ENCODE peak calls at places on chromosome 11, in six cellular contexts. One of them, this sample, is unnamed. For H3K9me2, the result is how much of the 10 kb centered on the place peaks cover.

GRCh38 chr11:76665172-76665571 is 5.4 kb downstream of the LRRC32 start:
- DNase-seq in PC-9: no peak
- DNase-seq in GM23338: no peak
- DNase-seq in MM.1S: no peak
- DNase-seq in PC-3: no peak
- DNase-seq in Karpas-422: no peak
- DNase-seq in this sample: no peak

GRCh38 chr11:70204466-70204799 is 1.3 kb downstream of the FADD start:
- DNase-seq in PC-9: no peak
- DNase-seq in GM23338: no peak
- DNase-seq in MM.1S: no peak
- DNase-seq in PC-3: no peak
- DNase-seq in Karpas-422: no peak
- DNase-seq in this sample: no peak

GRCh38 chr11:18408558-18409242 is 3.4 kb upstream of the LDHC start:
- DNase-seq in PC-9: no peak
- DNase-seq in GM23338: no peak
- DNase-seq in MM.1S: no peak
- DNase-seq in PC-3: peak
- DNase-seq in Karpas-422: peak
- DNase-seq in this sample: peak

GRCh38 chr11:86116996-86117705 is 48.3 kb upstream of the PICALM start:
- DNase-seq in PC-9: no peak
- DNase-seq in GM23338: no peak
- DNase-seq in MM.1S: no peak
- DNase-seq in PC-3: peak
- DNase-seq in Karpas-422: no peak
- DNase-seq in this sample: peak

GRCh38 chr11:34604216-34604615 is 16.7 kb upstream of the EHF start:
- DNase-seq in PC-9: no peak
- DNase-seq in GM23338: no peak
- DNase-seq in MM.1S: no peak
- DNase-seq in PC-3: peak
- DNase-seq in Karpas-422: no peak
- DNase-seq in this sample: no peak

GRCh38 chr11:57461841-57462489 is 1.6 kb downstream of the RTN4RL2 start:
- DNase-seq in PC-9: no peak
- DNase-seq in GM23338: no peak
- DNase-seq in MM.1S: no peak
- DNase-seq in PC-3: no peak
- DNase-seq in Karpas-422: no peak
- DNase-seq in this sample: no peak

GRCh38 chr11:115333106-115333505 is 171.1 kb downstream of the CADM1 start:
- DNase-seq in PC-9: no peak
- DNase-seq in GM23338: peak
- DNase-seq in MM.1S: no peak
- DNase-seq in PC-3: no peak
- DNase-seq in Karpas-422: no peak
- DNase-seq in this sample: peak

GRCh38 chr11:3002346-3002745 is 10.2 kb upstream of the NAP1L4 start:
- DNase-seq in PC-9: no peak
- DNase-seq in GM23338: no peak
- DNase-seq in MM.1S: no peak
- DNase-seq in PC-3: no peak
- DNase-seq in Karpas-422: no peak
- DNase-seq in this sample: no peak

GRCh38 chr11:112590778-112591177 is 330.1 kb upstream of the PLET1 start:
- DNase-seq in PC-9: no peak
- DNase-seq in GM23338: peak
- DNase-seq in MM.1S: no peak
- DNase-seq in PC-3: no peak
- DNase-seq in Karpas-422: no peak
- DNase-seq in this sample: peak

GRCh38 chr11:101428918-101429317 is 154.9 kb downstream of the TRPC6 start:
- DNase-seq in PC-9: no peak
- DNase-seq in GM23338: peak
- DNase-seq in MM.1S: peak
- DNase-seq in PC-3: peak
- DNase-seq in Karpas-422: peak
- DNase-seq in this sample: peak

GRCh38 chr11:123093686-123094085 is 31.8 kb upstream of the HSPA8 start:
- DNase-seq in PC-9: no peak
- DNase-seq in GM23338: no peak
- DNase-seq in MM.1S: no peak
- DNase-seq in PC-3: no peak
- DNase-seq in Karpas-422: no peak
- DNase-seq in this sample: no peak

GRCh38 chr11:127644366-127644765 is 643.8 kb upstream of the KIRREL3 start:
- DNase-seq in PC-9: no peak
- DNase-seq in GM23338: no peak
- DNase-seq in MM.1S: no peak
- DNase-seq in PC-3: no peak
- DNase-seq in Karpas-422: no peak
- DNase-seq in this sample: no peak

GRCh38 chr11:127640822-127641485 is 640.4 kb upstream of the KIRREL3 start:
- DNase-seq in PC-9: no peak
- DNase-seq in GM23338: no peak
- DNase-seq in MM.1S: peak
- DNase-seq in PC-3: peak
- DNase-seq in Karpas-422: no peak
- DNase-seq in this sample: no peak

GRCh38 chr11:127643659-127644058 is 643.1 kb upstream of the KIRREL3 start:
- DNase-seq in PC-9: no peak
- DNase-seq in GM23338: no peak
- DNase-seq in MM.1S: no peak
- DNase-seq in PC-3: no peak
- DNase-seq in Karpas-422: no peak
- DNase-seq in this sample: no peak

DNA sequence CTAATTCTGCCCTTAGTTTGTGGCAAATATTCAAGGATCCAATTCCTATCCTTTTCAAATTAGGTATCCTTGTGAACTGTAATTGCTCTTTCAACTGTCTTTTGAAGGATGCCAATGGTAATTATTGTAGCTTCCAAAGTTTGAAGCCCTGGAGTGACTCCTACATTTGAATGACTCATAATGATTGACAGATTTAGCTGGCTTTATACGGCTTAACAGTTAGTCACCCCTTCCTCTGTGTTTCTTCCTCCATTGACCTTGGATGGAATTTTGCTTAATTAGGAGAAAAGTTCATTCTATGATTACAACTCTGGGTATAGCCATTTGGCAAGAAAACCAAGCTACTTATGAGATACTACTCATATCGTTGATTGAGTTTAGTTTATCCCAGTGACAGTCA is 639.3 kb upstream of the KIRREL3 start:
- DNase-seq in PC-9: no peak
- DNase-seq in GM23338: no peak
- DNase-seq in MM.1S: no peak
- DNase-seq in PC-3: peak
- DNase-seq in Karpas-422: no peak
- DNase-seq in this sample: no peak
- H3K9me2 ChIP-seq in PC-9: under half
- H3K9me2 ChIP-seq in GM23338: under half
- H3K9me2 ChIP-seq in MM.1S: under half
- H3K9me2 ChIP-seq in PC-3: under half
- H3K9me2 ChIP-seq in Karpas-422: under half
- H3K9me2 ChIP-seq in this sample: under half

GRCh38 chr11:134667175-134667500 is 255.1 kb upstream of the B3GAT1 start:
- DNase-seq in PC-9: no peak
- DNase-seq in GM23338: no peak
- DNase-seq in MM.1S: no peak
- DNase-seq in PC-3: no peak
- DNase-seq in Karpas-422: no peak
- DNase-seq in this sample: no peak
- H3K9me2 ChIP-seq in PC-9: under half
- H3K9me2 ChIP-seq in GM23338: under half
- H3K9me2 ChIP-seq in MM.1S: under half
- H3K9me2 ChIP-seq in PC-3: under half
- H3K9me2 ChIP-seq in Karpas-422: under half
- H3K9me2 ChIP-seq in this sample: under half

DNA sequence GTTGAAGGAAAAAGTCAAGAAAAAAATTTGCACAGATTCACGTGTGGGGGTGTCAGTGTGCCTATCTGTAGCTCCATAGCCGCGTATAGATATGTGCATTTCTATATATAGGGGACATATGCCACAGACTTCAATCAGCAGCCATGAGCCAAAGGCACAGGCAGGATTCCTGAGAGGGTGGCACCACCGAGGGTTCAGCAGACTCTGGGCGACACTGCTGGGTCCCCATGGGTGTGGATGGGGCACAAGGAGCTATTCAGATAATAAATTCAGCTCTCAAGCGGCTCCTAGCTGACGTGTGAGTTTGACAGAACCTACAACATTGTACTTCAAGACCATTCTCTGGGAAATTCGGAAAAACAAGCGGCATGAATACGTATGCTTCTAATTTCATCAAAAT is 131.3 kb upstream of the OPCML start:
- DNase-seq in PC-9: no peak
- DNase-seq in GM23338: no peak
- DNase-seq in MM.1S: no peak
- DNase-seq in PC-3: no peak
- DNase-seq in Karpas-422: no peak
- DNase-seq in this sample: no peak
- H3K9me2 ChIP-seq in PC-9: under half
- H3K9me2 ChIP-seq in GM23338: under half
- H3K9me2 ChIP-seq in MM.1S: under half
- H3K9me2 ChIP-seq in PC-3: under half
- H3K9me2 ChIP-seq in Karpas-422: under half
- H3K9me2 ChIP-seq in this sample: under half

GRCh38 chr11:68513930-68514487 is 53.5 kb downstream of the PPP6R3 start:
- DNase-seq in PC-9: no peak
- DNase-seq in GM23338: no peak
- DNase-seq in MM.1S: no peak
- DNase-seq in PC-3: no peak
- DNase-seq in Karpas-422: no peak
- DNase-seq in this sample: no peak

GRCh38 chr11:68521962-68522626 is 61.5 kb downstream of the PPP6R3 start:
- DNase-seq in PC-9: no peak
- DNase-seq in GM23338: no peak
- DNase-seq in MM.1S: no peak
- DNase-seq in PC-3: no peak
- DNase-seq in Karpas-422: no peak
- DNase-seq in this sample: no peak

GRCh38 chr11:68518191-68518590 is 57.6 kb downstream of the PPP6R3 start:
- DNase-seq in PC-9: no peak
- DNase-seq in GM23338: no peak
- DNase-seq in MM.1S: no peak
- DNase-seq in PC-3: no peak
- DNase-seq in Karpas-422: no peak
- DNase-seq in this sample: no peak

GRCh38 chr11:68517121-68517741 is 56.7 kb downstream of the PPP6R3 start:
- DNase-seq in PC-9: no peak
- DNase-seq in GM23338: no peak
- DNase-seq in MM.1S: no peak
- DNase-seq in PC-3: no peak
- DNase-seq in Karpas-422: no peak
- DNase-seq in this sample: no peak
- H3K9me2 ChIP-seq in PC-9: under half
- H3K9me2 ChIP-seq in GM23338: under half
- H3K9me2 ChIP-seq in MM.1S: under half
- H3K9me2 ChIP-seq in PC-3: under half
- H3K9me2 ChIP-seq in Karpas-422: under half
- H3K9me2 ChIP-seq in this sample: under half

DNA sequence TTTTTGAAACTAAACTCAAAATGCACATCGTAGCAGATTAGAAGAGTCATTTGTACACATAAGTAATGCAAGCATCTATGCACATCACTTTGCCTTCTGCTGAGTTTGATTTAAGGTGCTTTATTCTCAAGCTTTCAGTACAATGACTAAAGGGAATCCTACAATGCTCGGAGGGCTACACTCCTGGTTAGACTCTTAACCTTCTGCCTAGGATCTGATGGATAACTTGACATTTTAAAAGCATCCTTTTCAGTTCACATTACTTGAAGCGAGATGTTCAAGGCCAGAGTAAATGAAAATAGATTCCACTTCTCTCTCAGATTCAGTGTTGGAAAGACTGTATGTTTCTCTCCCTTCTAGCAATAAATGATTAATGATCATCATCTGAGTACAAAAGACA is 259.3 kb upstream of the ANO3 start:
- DNase-seq in PC-9: no peak
- DNase-seq in GM23338: no peak
- DNase-seq in MM.1S: no peak
- DNase-seq in PC-3: no peak
- DNase-seq in Karpas-422: no peak
- DNase-seq in this sample: no peak
- H3K9me2 ChIP-seq in PC-9: under half
- H3K9me2 ChIP-seq in GM23338: under half
- H3K9me2 ChIP-seq in MM.1S: under half
- H3K9me2 ChIP-seq in PC-3: under half
- H3K9me2 ChIP-seq in Karpas-422: under half
- H3K9me2 ChIP-seq in this sample: under half

This sample was measured in GM23248.